ENCODE peak calls at places on chromosomes 7 and 10, in ten cellular contexts. One of them, this sample, is unnamed.

GRCh38 chr7:80047856-80048459 is 86.7 kb upstream of the GNAI1 start:
- DNase-seq in AG04449: no peak
- DNase-seq in Peyer's patch: no peak
- DNase-seq in choroid plexus epithelial cell: peak; percentile 30
- DNase-seq in astrocyte: no peak
- DNase-seq in PC-9: no peak
- DNase-seq in adrenal gland: no peak
- DNase-seq in NB4: no peak
- DNase-seq in ovary: no peak
- DNase-seq in CD4-positive, alpha-beta memory T cell: no peak
- DNase-seq in this sample: no peak

GRCh38 chr7:55183897-55184296 is 165.1 kb downstream of the EGFR start:
- DNase-seq in AG04449: no peak
- DNase-seq in Peyer's patch: no peak
- DNase-seq in choroid plexus epithelial cell: no peak
- DNase-seq in astrocyte: no peak
- DNase-seq in PC-9: no peak
- DNase-seq in adrenal gland: no peak
- DNase-seq in NB4: no peak
- DNase-seq in ovary: no peak
- DNase-seq in CD4-positive, alpha-beta memory T cell: no peak
- DNase-seq in this sample: no peak

GRCh38 chr7:157014635-157015555 is 4.4 kb upstream of the MNX1 start:
- DNase-seq in AG04449: no peak
- DNase-seq in Peyer's patch: peak; percentile 22
- DNase-seq in choroid plexus epithelial cell: no peak
- DNase-seq in astrocyte: no peak
- DNase-seq in PC-9: no peak
- DNase-seq in adrenal gland: no peak
- DNase-seq in NB4: no peak
- DNase-seq in ovary: no peak
- DNase-seq in CD4-positive, alpha-beta memory T cell: no peak
- DNase-seq in this sample: no peak

GRCh38 chr10:49202266-49202665 is 14.1 kb upstream of the TMEM273 start:
- DNase-seq in AG04449: no peak
- DNase-seq in Peyer's patch: no peak
- DNase-seq in choroid plexus epithelial cell: no peak
- DNase-seq in astrocyte: no peak
- DNase-seq in PC-9: no peak
- DNase-seq in adrenal gland: no peak
- DNase-seq in NB4: no peak
- DNase-seq in ovary: no peak
- DNase-seq in CD4-positive, alpha-beta memory T cell: no peak
- DNase-seq in this sample: no peak

GRCh38 chr10:61877882-61878281 is 23.6 kb upstream of the ARID5B start:
- DNase-seq in AG04449: no peak
- DNase-seq in Peyer's patch: no peak
- DNase-seq in choroid plexus epithelial cell: no peak
- DNase-seq in astrocyte: no peak
- DNase-seq in PC-9: no peak
- DNase-seq in adrenal gland: no peak
- DNase-seq in NB4: no peak
- DNase-seq in ovary: no peak
- DNase-seq in CD4-positive, alpha-beta memory T cell: no peak
- DNase-seq in this sample: no peak

GRCh38 chr7:2729893-2730716 is 42.1 kb downstream of the AMZ1 start:
- DNase-seq in AG04449: no peak
- DNase-seq in Peyer's patch: peak; percentile 48
- DNase-seq in choroid plexus epithelial cell: no peak
- DNase-seq in astrocyte: peak; percentile 44
- DNase-seq in PC-9: no peak
- DNase-seq in adrenal gland: no peak
- DNase-seq in NB4: no peak
- DNase-seq in ovary: peak; percentile 31
- DNase-seq in CD4-positive, alpha-beta memory T cell: no peak
- DNase-seq in this sample: no peak

GRCh38 chr7:150829426-150829825 is 22.9 kb upstream of the AOC1 start:
- DNase-seq in AG04449: no peak
- DNase-seq in Peyer's patch: no peak
- DNase-seq in choroid plexus epithelial cell: no peak
- DNase-seq in astrocyte: no peak
- DNase-seq in PC-9: no peak
- DNase-seq in adrenal gland: no peak
- DNase-seq in NB4: peak; percentile 84
- DNase-seq in ovary: no peak
- DNase-seq in CD4-positive, alpha-beta memory T cell: no peak
- DNase-seq in this sample: no peak

GRCh38 chr10:121597504-121598241 is 571 bp downstream of the FGFR2 start:
- DNase-seq in AG04449: no peak
- DNase-seq in Peyer's patch: no peak
- DNase-seq in choroid plexus epithelial cell: no peak
- DNase-seq in astrocyte: no peak
- DNase-seq in PC-9: no peak
- DNase-seq in adrenal gland: peak; percentile 48
- DNase-seq in NB4: no peak
- DNase-seq in ovary: peak; percentile 34
- DNase-seq in CD4-positive, alpha-beta memory T cell: no peak
- DNase-seq in this sample: no peak

GRCh38 chr7:37921340-37921805 is 933 bp downstream of the EPDR1 start:
- DNase-seq in AG04449: no peak
- DNase-seq in Peyer's patch: peak; percentile 62
- DNase-seq in choroid plexus epithelial cell: peak; percentile 60
- DNase-seq in astrocyte: peak; percentile 38
- DNase-seq in PC-9: no peak
- DNase-seq in adrenal gland: peak; percentile 54
- DNase-seq in NB4: peak; percentile 87
- DNase-seq in ovary: peak; percentile 64
- DNase-seq in CD4-positive, alpha-beta memory T cell: no peak
- DNase-seq in this sample: peak; percentile 64

GRCh38 chr10:77498829-77499228 is 138.8 kb downstream of the KCNMA1 start:
- DNase-seq in AG04449: no peak
- DNase-seq in Peyer's patch: no peak
- DNase-seq in choroid plexus epithelial cell: no peak
- DNase-seq in astrocyte: no peak
- DNase-seq in PC-9: no peak
- DNase-seq in adrenal gland: no peak
- DNase-seq in NB4: no peak
- DNase-seq in ovary: no peak
- DNase-seq in CD4-positive, alpha-beta memory T cell: no peak
- DNase-seq in this sample: no peak

DNA sequence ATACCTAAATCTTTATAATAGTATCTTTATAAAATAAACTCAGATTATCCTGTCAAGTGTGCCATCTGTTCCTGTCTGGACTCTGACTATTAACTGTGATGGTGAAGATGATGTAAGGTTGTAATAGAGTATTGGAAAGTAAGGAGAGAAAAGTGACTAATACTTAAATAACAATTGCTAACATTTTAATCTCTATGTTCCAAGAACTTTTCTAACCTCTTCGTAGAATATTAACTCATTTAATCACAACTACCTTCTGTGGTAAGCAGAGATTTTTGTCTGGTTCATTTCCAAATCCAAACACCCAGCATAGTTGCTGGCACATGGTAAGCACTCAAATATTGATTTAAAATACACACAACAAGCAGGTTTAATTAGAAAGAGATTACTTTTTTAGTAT is 2.5 kb downstream of the TNPO3 start:
- DNase-seq in AG04449: no peak
- DNase-seq in Peyer's patch: no peak
- DNase-seq in choroid plexus epithelial cell: no peak
- DNase-seq in astrocyte: no peak
- DNase-seq in PC-9: no peak
- DNase-seq in adrenal gland: no peak
- DNase-seq in NB4: no peak
- DNase-seq in ovary: no peak
- DNase-seq in CD4-positive, alpha-beta memory T cell: no peak
- DNase-seq in this sample: no peak
- H3K4me3 ChIP-seq in AG04449: no peak overlapping the region
- H3K4me3 ChIP-seq in Peyer's patch: no peak overlapping the region
- H3K4me3 ChIP-seq in choroid plexus epithelial cell: no peak overlapping the region
- H3K4me3 ChIP-seq in astrocyte: no peak overlapping the region
- H3K4me3 ChIP-seq in PC-9: no peak overlapping the region
- H3K4me3 ChIP-seq in adrenal gland: no peak overlapping the region
- H3K4me3 ChIP-seq in NB4: peak overlapping the region; percentile 76
- H3K4me3 ChIP-seq in ovary: no peak overlapping the region
- H3K4me3 ChIP-seq in CD4-positive, alpha-beta memory T cell: no peak overlapping the region
- H3K4me3 ChIP-seq in this sample: no peak overlapping the region

DNA sequence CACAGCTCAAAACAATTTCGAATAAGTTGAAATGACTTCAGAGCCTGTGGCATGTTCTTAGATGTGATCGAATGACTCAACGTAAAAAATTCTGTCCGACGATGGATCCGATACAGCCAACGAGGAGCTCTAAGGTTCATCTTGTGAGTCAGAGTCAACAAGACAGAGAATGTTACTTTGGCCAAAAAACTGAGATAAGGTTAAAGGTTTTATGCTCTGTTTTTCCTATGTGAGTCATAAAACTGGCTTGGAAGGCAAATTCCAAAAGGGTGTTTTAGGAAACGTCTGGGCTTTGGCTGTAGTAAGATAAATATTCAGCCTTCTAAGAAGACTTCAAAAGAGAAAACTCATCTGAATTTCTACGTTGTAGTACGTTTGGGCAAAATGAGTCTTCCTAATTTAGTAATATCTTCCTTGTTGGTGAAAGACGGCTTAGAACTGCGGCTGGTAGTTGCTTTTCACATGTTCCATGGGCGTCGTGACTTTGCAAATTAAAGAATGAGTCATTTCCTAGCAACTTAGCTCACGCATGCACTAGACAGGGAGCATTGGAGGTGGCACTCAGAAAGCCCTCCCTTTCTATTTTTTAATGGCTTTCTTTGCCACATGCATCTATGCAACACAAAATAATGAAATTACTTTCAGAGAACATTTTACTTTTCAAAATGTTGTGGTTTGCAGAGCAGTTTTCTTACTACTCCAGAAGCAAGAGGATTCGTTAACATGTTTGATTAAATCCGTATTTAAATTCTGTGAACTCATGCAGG is 28.2 kb downstream of the PFKP start:
- DNase-seq in AG04449: peak; percentile 98
- DNase-seq in Peyer's patch: peak; percentile 66
- DNase-seq in choroid plexus epithelial cell: peak; percentile 99
- DNase-seq in astrocyte: peak; percentile 100
- DNase-seq in PC-9: peak; percentile 98
- DNase-seq in adrenal gland: peak; percentile 82
- DNase-seq in NB4: peak; percentile 90
- DNase-seq in ovary: peak; percentile 53
- DNase-seq in CD4-positive, alpha-beta memory T cell: peak; percentile 16
- DNase-seq in this sample: peak; percentile 99
- H3K4me3 ChIP-seq in AG04449: peak overlapping the region; percentile 16
- H3K4me3 ChIP-seq in Peyer's patch: no peak overlapping the region
- H3K4me3 ChIP-seq in choroid plexus epithelial cell: no peak overlapping the region
- H3K4me3 ChIP-seq in astrocyte: peak overlapping the region; percentile 40
- H3K4me3 ChIP-seq in PC-9: peak overlapping the region; percentile 25
- H3K4me3 ChIP-seq in adrenal gland: no peak overlapping the region
- H3K4me3 ChIP-seq in NB4: peak overlapping the region; percentile 22
- H3K4me3 ChIP-seq in ovary: no peak overlapping the region
- H3K4me3 ChIP-seq in CD4-positive, alpha-beta memory T cell: no peak overlapping the region
- H3K4me3 ChIP-seq in this sample: no peak overlapping the region

GRCh38 chr7:123602648-123603047 is 1.0 kb downstream of the ASB15 start:
- DNase-seq in AG04449: no peak
- DNase-seq in Peyer's patch: no peak
- DNase-seq in choroid plexus epithelial cell: no peak
- DNase-seq in astrocyte: no peak
- DNase-seq in PC-9: no peak
- DNase-seq in adrenal gland: no peak
- DNase-seq in NB4: no peak
- DNase-seq in ovary: no peak
- DNase-seq in CD4-positive, alpha-beta memory T cell: no peak
- DNase-seq in this sample: no peak

GRCh38 chr7:123598657-123599056 is 3.0 kb upstream of the ASB15 start:
- DNase-seq in AG04449: no peak
- DNase-seq in Peyer's patch: no peak
- DNase-seq in choroid plexus epithelial cell: no peak
- DNase-seq in astrocyte: no peak
- DNase-seq in PC-9: no peak
- DNase-seq in adrenal gland: no peak
- DNase-seq in NB4: no peak
- DNase-seq in ovary: no peak
- DNase-seq in CD4-positive, alpha-beta memory T cell: no peak
- DNase-seq in this sample: no peak

GRCh38 chr7:123600876-123601275 is 745 bp upstream of the ASB15 start:
- DNase-seq in AG04449: no peak
- DNase-seq in Peyer's patch: no peak
- DNase-seq in choroid plexus epithelial cell: no peak
- DNase-seq in astrocyte: no peak
- DNase-seq in PC-9: no peak
- DNase-seq in adrenal gland: no peak
- DNase-seq in NB4: no peak
- DNase-seq in ovary: no peak
- DNase-seq in CD4-positive, alpha-beta memory T cell: no peak
- DNase-seq in this sample: no peak

GRCh38 chr7:123599766-123600165 is 1.9 kb upstream of the ASB15 start:
- DNase-seq in AG04449: no peak
- DNase-seq in Peyer's patch: no peak
- DNase-seq in choroid plexus epithelial cell: no peak
- DNase-seq in astrocyte: no peak
- DNase-seq in PC-9: no peak
- DNase-seq in adrenal gland: no peak
- DNase-seq in NB4: no peak
- DNase-seq in ovary: no peak
- DNase-seq in CD4-positive, alpha-beta memory T cell: no peak
- DNase-seq in this sample: no peak

GRCh38 chr7:123601530-123601929 is at the start of gene ASB15:
- DNase-seq in AG04449: no peak
- DNase-seq in Peyer's patch: no peak
- DNase-seq in choroid plexus epithelial cell: peak; percentile 21
- DNase-seq in astrocyte: no peak
- DNase-seq in PC-9: no peak
- DNase-seq in adrenal gland: no peak
- DNase-seq in NB4: no peak
- DNase-seq in ovary: no peak
- DNase-seq in CD4-positive, alpha-beta memory T cell: no peak
- DNase-seq in this sample: no peak
- H3K4me3 ChIP-seq in AG04449: no peak within 1 kb of the TSS
- H3K4me3 ChIP-seq in Peyer's patch: no peak within 1 kb of the TSS
- H3K4me3 ChIP-seq in choroid plexus epithelial cell: no peak within 1 kb of the TSS
- H3K4me3 ChIP-seq in astrocyte: no peak within 1 kb of the TSS
- H3K4me3 ChIP-seq in PC-9: no peak within 1 kb of the TSS
- H3K4me3 ChIP-seq in adrenal gland: no peak within 1 kb of the TSS
- H3K4me3 ChIP-seq in NB4: no peak within 1 kb of the TSS
- H3K4me3 ChIP-seq in ovary: no peak within 1 kb of the TSS
- H3K4me3 ChIP-seq in CD4-positive, alpha-beta memory T cell: no peak within 1 kb of the TSS
- H3K4me3 ChIP-seq in this sample: no peak within 1 kb of the TSS

DNA sequence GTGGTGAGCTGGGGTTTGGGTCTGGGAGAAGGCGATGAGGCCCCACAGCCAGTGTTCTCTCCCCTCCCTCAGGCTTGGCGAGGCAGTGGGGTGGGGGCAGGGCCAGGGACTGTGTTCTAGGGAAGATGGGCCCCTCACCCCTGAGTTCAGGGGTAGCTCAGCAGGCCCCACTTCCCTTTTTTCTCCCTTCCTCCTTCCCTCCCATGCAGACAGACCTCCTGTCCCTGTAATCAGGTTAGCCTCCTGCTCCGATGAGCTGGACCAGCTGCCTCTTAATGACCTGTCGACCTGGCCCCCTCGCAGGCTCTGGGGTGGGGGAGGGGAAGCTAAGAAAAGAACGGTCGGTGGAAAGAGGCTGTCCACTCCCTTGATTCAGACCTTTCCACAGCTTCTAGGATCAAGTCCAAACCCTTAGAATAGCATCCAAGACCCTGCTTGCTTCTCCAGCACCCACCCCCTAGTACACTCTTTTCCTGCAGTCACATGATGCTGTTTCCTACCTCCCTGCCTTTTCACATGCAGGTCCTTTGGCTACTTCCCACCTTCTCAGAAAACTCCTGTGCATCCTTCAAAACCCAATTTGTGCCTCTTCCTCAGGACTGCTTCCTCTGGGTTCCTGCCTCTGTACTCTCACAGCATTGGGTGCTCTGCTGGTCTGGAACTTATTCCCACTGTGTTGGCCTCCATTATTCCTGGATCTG is 64.1 kb downstream of the ZMIZ1 start:
- DNase-seq in AG04449: no peak
- DNase-seq in Peyer's patch: no peak
- DNase-seq in choroid plexus epithelial cell: no peak
- DNase-seq in astrocyte: no peak
- DNase-seq in PC-9: no peak
- DNase-seq in adrenal gland: no peak
- DNase-seq in NB4: peak; percentile 94
- DNase-seq in ovary: peak; percentile 58
- DNase-seq in CD4-positive, alpha-beta memory T cell: no peak
- DNase-seq in this sample: no peak
- H3K4me3 ChIP-seq in AG04449: no peak overlapping the region
- H3K4me3 ChIP-seq in Peyer's patch: no peak overlapping the region
- H3K4me3 ChIP-seq in choroid plexus epithelial cell: no peak overlapping the region
- H3K4me3 ChIP-seq in astrocyte: no peak overlapping the region
- H3K4me3 ChIP-seq in PC-9: no peak overlapping the region
- H3K4me3 ChIP-seq in adrenal gland: no peak overlapping the region
- H3K4me3 ChIP-seq in NB4: no peak overlapping the region
- H3K4me3 ChIP-seq in ovary: no peak overlapping the region
- H3K4me3 ChIP-seq in CD4-positive, alpha-beta memory T cell: no peak overlapping the region
- H3K4me3 ChIP-seq in this sample: no peak overlapping the region

This sample was measured in brain microvascular endothelial cell.